ENCODE peak calls at places on chromosomes 12 and 14, in nine cellular contexts. N is A549, R is K562, K is GM12878, I is tibial nerve, O is ovary, F is transverse colon, E is sigmoid colon, S is suprapubic skin. Y is an unnamed sample.

GRCh38 chr12:126891789-126892188 is 1375.2 kb upstream of the TMEM132C start:
- DNase-seq in S (no peak), N (peak; percentile 13), I (no peak), F (no peak), O (no peak), R (peak; percentile 87), K (no peak), E (no peak), Y (no peak)

GRCh38 chr12:24012528-24012927 is 63.1 kb upstream of the SOX5 start:
- DNase-seq in K (no peak), I (no peak), R (no peak), N (no peak), O (no peak), E (no peak), F (no peak), S (no peak), Y (no peak)

GRCh38 chr14:96625436-96625945 is 123.3 kb downstream of the PAPOLA start:
- DNase-seq in E (no peak), K (no peak), O (no peak), F (peak; percentile 1), I (no peak), S (no peak), R (no peak), N (no peak), Y (no peak)

GRCh38 chr14:61322799-61323290 is 1.5 kb downstream of the PRKCH start:
- DNase-seq in F (no peak), N (peak; percentile 16), E (no peak), S (no peak), K (no peak), R (no peak), I (no peak), O (no peak), Y (no peak)

GRCh38 chr12:103969391-103969790 is 3.7 kb downstream of the TDG start:
- DNase-seq in O (no peak), N (no peak), R (no peak), F (no peak), E (no peak), K (no peak), S (no peak), I (no peak), Y (no peak)

GRCh38 chr12:52130695-52131094 is 51.2 kb downstream of the SMIM41 start:
- DNase-seq in K (no peak), F (no peak), S (peak; percentile 49), N (no peak), R (no peak), I (no peak), E (no peak), O (no peak), Y (no peak)

GRCh38 chr12:39605501-39605900 is 14.1 kb downstream of the ABCD2 start:
- DNase-seq in O (no peak), F (no peak), E (no peak), R (no peak), N (no peak), K (no peak), S (no peak), I (no peak), Y (no peak)

GRCh38 chr12:1662761-1663439 is 28.0 kb upstream of the ADIPOR2 start:
- DNase-seq in O (peak; percentile 32), R (peak; percentile 82), F (peak; percentile 86), E (peak; percentile 78), N (peak; percentile 91), K (no peak), I (no peak), S (peak; percentile 71), Y (peak; percentile 73)

GRCh38 chr12:71876400-71876799 is 36.8 kb downstream of the TBC1D15 start:
- DNase-seq in O (peak; percentile 12), I (no peak), E (no peak), K (no peak), R (no peak), N (no peak), S (no peak), F (no peak), Y (no peak)

GRCh38 chr12:71872999-71873398 is 33.4 kb downstream of the TBC1D15 start:
- DNase-seq in F (no peak), I (no peak), R (no peak), N (no peak), O (no peak), E (no peak), S (no peak), K (no peak), Y (no peak)

GRCh38 chr12:71873821-71874220 is 34.3 kb downstream of the TBC1D15 start:
- DNase-seq in K (no peak), N (no peak), I (no peak), O (no peak), F (no peak), E (no peak), S (no peak), R (no peak), Y (no peak)

GRCh38 chr12:71878208-71878607 is 38.6 kb downstream of the TBC1D15 start:
- DNase-seq in R (no peak), I (no peak), O (no peak), E (no peak), K (no peak), N (no peak), S (no peak), F (no peak), Y (no peak)

DNA sequence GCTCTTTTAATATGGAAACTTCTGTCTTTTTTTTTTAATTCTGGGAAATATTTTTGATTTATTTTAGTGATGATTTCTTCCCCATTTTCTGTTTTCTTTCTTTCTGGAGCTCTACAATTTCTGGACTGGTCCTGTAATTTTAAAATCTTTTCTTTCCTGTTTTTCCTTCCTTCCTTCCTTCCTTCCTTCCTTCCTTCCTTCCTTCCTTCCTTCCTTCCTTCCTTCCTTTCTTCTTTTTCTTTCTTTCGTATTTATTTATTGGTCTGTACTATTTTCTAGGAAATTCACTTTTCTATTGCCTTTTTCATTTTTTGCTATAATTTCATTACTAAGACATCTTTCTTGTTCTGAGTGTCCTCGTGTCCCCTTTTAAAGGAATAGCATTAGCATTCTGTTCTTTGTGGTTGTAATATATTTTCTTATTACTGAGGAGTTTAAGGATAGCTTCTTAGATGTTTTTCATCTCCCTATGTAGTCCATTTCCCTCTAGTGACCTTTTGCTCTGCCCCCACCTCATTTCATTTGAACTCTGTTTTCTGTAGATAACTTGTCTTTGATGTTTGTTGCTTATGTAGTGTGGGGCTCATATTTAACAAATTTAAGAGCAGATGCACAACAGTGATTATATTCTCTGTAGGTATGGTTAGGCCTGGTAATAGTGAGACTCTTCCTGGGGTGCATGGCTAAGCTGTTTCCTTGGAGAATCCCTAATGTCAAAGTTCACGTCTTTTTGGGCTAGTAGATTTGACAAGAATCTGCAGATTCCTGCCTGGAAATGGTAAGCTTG is 38.0 kb downstream of the TBC1D15 start:
- DNase-seq in F (no peak), O (no peak), R (peak; percentile 40), E (no peak), K (no peak), I (no peak), S (no peak), N (no peak), Y (no peak)
- TF ChIP-seq EP300 in F (no peak), O (no peak), R (no peak), E (no peak), K (no peak), I (no peak), S (no peak), N (no peak), Y (no peak)

DNA sequence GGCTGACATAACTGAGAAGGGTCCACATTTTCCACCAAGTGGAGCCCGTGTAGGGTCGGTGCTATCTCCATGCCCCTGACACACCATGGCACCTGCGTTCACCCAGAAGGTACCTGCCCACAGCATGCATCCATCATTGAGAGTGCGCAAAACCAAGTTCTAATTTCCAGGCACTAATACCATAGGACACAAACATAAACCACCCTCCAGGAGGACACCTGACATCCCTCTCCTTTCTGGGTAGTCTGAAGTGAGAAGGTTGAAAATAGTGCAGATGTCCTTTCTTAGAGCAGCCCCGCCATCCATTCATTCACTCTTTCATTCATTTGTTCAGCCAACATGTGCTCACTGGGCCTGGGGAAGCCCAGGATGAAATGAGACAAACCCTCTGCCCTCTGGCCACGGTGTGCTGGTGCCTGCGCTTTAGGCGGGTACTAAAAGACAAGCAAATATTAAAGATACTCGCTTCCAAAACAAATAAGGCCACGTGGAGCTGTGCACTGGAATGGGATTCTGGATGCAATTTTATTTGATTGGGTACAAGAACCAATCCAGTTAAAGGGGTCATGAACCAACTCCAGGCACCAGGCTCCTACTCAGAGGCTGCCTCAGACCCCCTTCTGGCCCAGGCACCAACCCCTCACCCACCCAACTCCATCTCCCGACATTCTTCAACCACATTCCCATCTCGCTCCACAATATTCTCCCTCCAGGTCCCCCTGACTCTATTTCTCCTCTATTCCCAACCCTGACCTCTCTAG is 1.2 kb downstream of the TTC7B start:
- DNase-seq in O (no peak), E (no peak), F (no peak), S (no peak), N (no peak), R (no peak), K (no peak), I (no peak), Y (no peak)
- H3K4me3 ChIP-seq in O (peak overlapping the region; percentile 81), E (peak overlapping the region; percentile 80), F (peak overlapping the region; percentile 65), S (peak overlapping the region; percentile 61), N (peak overlapping the region; percentile 90), R (peak overlapping the region; percentile 65), K (no peak overlapping the region), I (peak overlapping the region; percentile 55), Y (peak overlapping the region; percentile 64)

DNA sequence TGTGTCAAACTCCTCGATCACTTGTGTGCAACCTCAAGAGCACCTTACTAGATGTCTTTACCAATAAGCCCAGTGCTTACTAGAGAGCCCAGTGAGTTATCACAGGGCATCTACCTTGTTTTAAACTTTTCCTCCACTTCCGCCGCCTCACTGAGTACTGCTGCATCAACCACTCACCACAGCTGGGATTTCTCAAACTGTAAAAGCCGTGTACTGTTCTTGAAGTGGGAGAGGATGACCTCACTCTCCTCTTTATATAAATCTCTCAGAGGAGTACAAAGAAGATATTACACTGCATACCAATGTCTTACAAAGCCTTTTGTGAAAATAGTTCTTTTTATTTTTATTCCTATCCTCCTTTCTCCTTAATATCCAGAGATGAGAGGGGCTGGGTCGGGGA is 94.1 kb downstream of the PLCZ1 start:
- DNase-seq in K (no peak), N (no peak), R (no peak), O (peak; percentile 41), E (peak; percentile 67), S (no peak), F (no peak), I (no peak), Y (no peak)
- TF ChIP-seq EP300 in K (no peak), N (no peak), R (no peak), O (no peak), E (no peak), S (no peak), F (no peak), I (no peak), Y (no peak)

GRCh38 chr14:38206689-38207088 is 1.0 kb upstream of the SSTR1 start:
- DNase-seq in E (no peak), O (no peak), N (no peak), K (no peak), R (no peak), S (no peak), I (no peak), F (no peak), Y (no peak)

GRCh38 chr14:38207830-38208815 is at the start of gene SSTR1:
- DNase-seq in E (no peak), O (no peak), N (no peak), F (peak; percentile 89), I (no peak), S (no peak), K (no peak), R (no peak), Y (peak; percentile 94)

GRCh38 chr14:38205949-38206665 is 1.6 kb upstream of the SSTR1 start:
- DNase-seq in E (no peak), F (no peak), I (no peak), S (no peak), K (no peak), N (no peak), O (no peak), R (no peak), Y (no peak)

GRCh38 chr14:38208825-38209562 is 1.3 kb downstream of the SSTR1 start:
- DNase-seq in O (no peak), K (no peak), I (no peak), E (no peak), R (no peak), F (peak; percentile 83), N (no peak), S (no peak), Y (peak; percentile 88)

DNA sequence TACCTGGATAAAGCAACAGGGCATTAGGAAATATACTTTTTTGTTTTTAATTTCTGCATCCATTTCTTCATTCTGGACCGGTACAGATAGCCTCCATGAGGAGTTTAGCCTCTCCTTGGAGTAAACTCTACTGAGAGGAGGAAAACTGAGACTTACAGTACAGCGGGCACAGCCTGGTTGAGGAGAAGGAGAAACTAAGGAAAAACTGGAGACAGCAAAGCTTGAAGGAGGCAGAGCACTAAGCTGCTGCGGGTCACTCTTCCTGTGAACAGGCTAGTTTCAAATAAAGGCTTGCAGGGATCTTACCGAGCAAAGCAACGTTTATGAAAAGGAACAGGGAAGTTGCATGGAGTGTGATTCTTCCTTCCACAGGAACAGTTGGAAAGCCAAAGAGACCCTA is 362 bp upstream of the SSTR1 start:
- DNase-seq in N (no peak), S (no peak), I (no peak), K (no peak), F (no peak), E (no peak), O (no peak), R (no peak), Y (no peak)
- H3K4me3 ChIP-seq in N (no peak overlapping the region), S (peak overlapping the region; percentile 47), I (no peak overlapping the region), K (no peak overlapping the region), F (peak overlapping the region; percentile 50), E (no peak overlapping the region), O (no peak overlapping the region), R (no peak overlapping the region), Y (peak overlapping the region; percentile 47)